ENCODE peak calls at places on chromosomes 6 and 20, in six cellular contexts. S, Q, H, D, R and Z are unnamed samples.

GRCh38 chr20:25053207-25054132 is 4.5 kb downstream of the ACSS1 start:
- DNase-seq in S (no peak), Q (no peak), H (no peak), D (peak), R (no peak), Z (no peak)

GRCh38 chr6:155077331-155077730 is 82.2 kb downstream of the TIAM2 start:
- DNase-seq in S (no peak), Q (no peak), H (no peak), D (no peak), R (no peak), Z (no peak)

GRCh38 chr6:34276881-34277762 is 28.3 kb upstream of the SMIM29 start:
- DNase-seq in S (peak), Q (no peak), H (no peak), D (no peak), R (no peak), Z (peak)

GRCh38 chr20:37506166-37506725 is 14.8 kb upstream of the NNAT start:
- DNase-seq in S (no peak), Q (no peak), H (no peak), D (no peak), R (no peak), Z (no peak)

GRCh38 chr6:151178373-151178772 is 61.4 kb upstream of the AKAP12 start:
- DNase-seq in S (no peak), Q (no peak), H (no peak), D (no peak), R (no peak), Z (no peak)

GRCh38 chr6:89237158-89237557 is 20.0 kb upstream of the GABRR1 start:
- DNase-seq in S (no peak), Q (no peak), H (no peak), D (no peak), R (no peak), Z (no peak)

GRCh38 chr6:44820366-44821158 is 433.1 kb downstream of the CDC5L start:
- DNase-seq in S (no peak), Q (no peak), H (no peak), D (no peak), R (no peak), Z (no peak)

GRCh38 chr20:62477669-62478450 is 2.1 kb upstream of the GATA5 start:
- DNase-seq in S (peak), Q (no peak), H (no peak), D (no peak), R (no peak), Z (peak)

GRCh38 chr6:149140137-149140909 is 177.2 kb upstream of the TAB2 start:
- DNase-seq in S (no peak), Q (no peak), H (no peak), D (no peak), R (no peak), Z (peak)

GRCh38 chr6:99501762-99502161 is 13.5 kb downstream of the USP45 start:
- DNase-seq in S (no peak), Q (no peak), H (no peak), D (no peak), R (no peak), Z (no peak)

GRCh38 chr6:137173501-137173900 is at the start of gene IL22RA2:
- DNase-seq in S (no peak), Q (no peak), H (no peak), D (no peak), R (no peak), Z (no peak)

GRCh38 chr6:159169557-159170332 is 545 bp downstream of the FNDC1 start:
- DNase-seq in S (peak), Q (peak), H (no peak), D (no peak), R (no peak), Z (no peak)

GRCh38 chr20:24672886-24673677 is 203.7 kb downstream of the SYNDIG1 start:
- DNase-seq in S (no peak), Q (peak), H (peak), D (no peak), R (peak), Z (no peak)